ENCODE peak calls at places on chromosome 5, in five cellular contexts. P is cardiac muscle cell; Y is CD4-positive, CD25-positive, alpha-beta regulatory T cell; Q is CD4-positive, alpha-beta memory T cell; H is OCI-LY7. C is an unnamed sample. For H3K9me3, the result is how much of the 10 kb centered on the place peaks cover.

GRCh38 chr5:113371788-113372196 is 63.0 kb downstream of the TSSK1B start:
- DNase-seq in H (no peak), Q (no peak), P (peak), Y (no peak), C (no peak)

GRCh38 chr5:343461-344401 is 22.2 kb downstream of the AHRR start:
- DNase-seq in Q (peak), Y (peak), H (no peak), P (peak), C (no peak)

GRCh38 chr5:151155149-151155776 is 2.3 kb downstream of the ANXA6 start:
- DNase-seq in H (peak), Y (peak), Q (peak), P (peak), C (no peak)

GRCh38 chr5:148790545-148791333 is 35.7 kb upstream of the ADRB2 start:
- DNase-seq in Q (no peak), P (no peak), Y (no peak), H (no peak), C (no peak)

GRCh38 chr5:145965804-145966203 is 29.4 kb downstream of the SH3RF2 start:
- DNase-seq in P (peak), Q (no peak), H (no peak), Y (no peak), C (no peak)

GRCh38 chr5:60483046-60483445 is 216.9 kb downstream of the DEPDC1B start:
- DNase-seq in Q (no peak), H (no peak), Y (no peak), P (no peak), C (no peak)

GRCh38 chr5:56588636-56589485 is 226.5 kb upstream of the MAP3K1 start:
- DNase-seq in H (peak), Y (peak), P (no peak), Q (peak), C (no peak)

GRCh38 chr5:39138892-39139291 is 64.7 kb upstream of the RICTOR start:
- DNase-seq in H (no peak), Y (no peak), Q (no peak), P (peak), C (no peak)

GRCh38 chr5:74903165-74903787 is 37.1 kb upstream of the FAM169A start:
- DNase-seq in H (no peak), Y (peak), Q (no peak), P (no peak), C (peak)

GRCh38 chr5:76638466-76638865 is 15.3 kb upstream of the F2RL2 start:
- DNase-seq in Y (peak), H (no peak), P (no peak), Q (no peak), C (peak)

GRCh38 chr5:17252543-17252942 is 35.1 kb downstream of the BASP1 start:
- DNase-seq in P (no peak), H (no peak), Q (no peak), Y (no peak), C (no peak)

GRCh38 chr5:171961117-171961516 is 45.3 kb downstream of the FBXW11 start:
- DNase-seq in P (peak), Y (peak), H (no peak), Q (no peak), C (no peak)

GRCh38 chr5:146079695-146080361 is 25.5 kb downstream of the PLAC8L1 start:
- DNase-seq in Y (peak), P (peak), H (no peak), Q (no peak), C (no peak)

GRCh38 chr5:90783460-90784333 is 225.1 kb downstream of the ADGRV1 start:
- DNase-seq in Q (peak), P (peak), Y (peak), H (peak), C (peak)

GRCh38 chr5:373710-374602 is 52.4 kb downstream of the AHRR start:
- DNase-seq in H (no peak), P (peak), Q (peak), Y (peak), C (peak)

GRCh38 chr5:180873628-180874520 is 12.8 kb upstream of the ZFP62 start:
- DNase-seq in H (peak), P (peak), Q (peak), Y (peak), C (no peak)

GRCh38 chr5:1319436-1320343 is 24.8 kb upstream of the TERT start:
- DNase-seq in P (no peak), Q (peak), Y (no peak), H (no peak), C (no peak)

GRCh38 chr5:10555134-10555733 is 8.6 kb upstream of the ANKRD33B start:
- DNase-seq in H (no peak), Q (no peak), Y (no peak), P (no peak), C (peak)

GRCh38 chr5:158801286-158801685 is 298.4 kb downstream of the EBF1 start:
- DNase-seq in Y (no peak), Q (no peak), P (no peak), H (no peak), C (no peak)

GRCh38 chr5:80809451-80809850 is 150.7 kb upstream of the RASGRF2 start:
- DNase-seq in Y (no peak), H (no peak), Q (no peak), P (no peak), C (no peak)

GRCh38 chr5:35436441-35437057 is 181.1 kb upstream of the SPEF2 start:
- DNase-seq in H (peak), Y (peak), Q (no peak), P (peak), C (peak)

GRCh38 chr5:178252258-178252657 is 19.7 kb upstream of the PHYKPL start:
- DNase-seq in P (no peak), Y (no peak), Q (no peak), H (peak), C (no peak)

GRCh38 chr5:68331202-68332108 is 115.9 kb downstream of the PIK3R1 start:
- DNase-seq in P (peak), Y (no peak), Q (no peak), H (no peak), C (no peak)

GRCh38 chr5:61631438-61631941 is 299.4 kb downstream of the ZSWIM6 start:
- DNase-seq in Q (no peak), H (no peak), P (peak), Y (no peak), C (no peak)

GRCh38 chr5:95963650-95964410 is 2.2 kb upstream of the ELL2 start:
- DNase-seq in P (peak), Q (no peak), H (no peak), Y (no peak), C (no peak)

GRCh38 chr5:147509041-147509709 is 693 bp downstream of the DPYSL3 start:
- DNase-seq in P (peak), Y (no peak), Q (no peak), H (no peak), C (no peak)

GRCh38 chr5:73999306-73999705 is 373.3 kb downstream of the ARHGEF28 start:
- DNase-seq in H (no peak), P (no peak), Q (no peak), Y (no peak), C (no peak)

GRCh38 chr5:36877667-36878420 is 1.3 kb downstream of the NIPBL start:
- DNase-seq in Q (peak), H (peak), P (peak), Y (peak), C (no peak)

GRCh38 chr5:39505751-39506150 is 81.0 kb upstream of the DAB2 start:
- DNase-seq in Q (no peak), Y (no peak), H (no peak), P (no peak), C (no peak)

GRCh38 chr5:115544371-115545064 is at the start of gene FEM1C:
- DNase-seq in Y (peak), Q (peak), H (peak), P (peak), C (peak)

GRCh38 chr5:141392429-141393198 is at the start of gene PCDHGA8:
- DNase-seq in Y (no peak), H (peak), Q (no peak), P (no peak), C (no peak)
- H3K9me3 ChIP-seq in Y (under half), H (under half), Q (under half), P (under half), C (under half)

GRCh38 chr5:166926098-166926497 is 1365.3 kb upstream of the WWC1 start:
- DNase-seq in P (no peak), Q (no peak), Y (no peak), H (no peak), C (no peak)
- H3K4me3 ChIP-seq in P (no peak), Q (no peak), Y (no peak), H (no peak), C (no peak)

GRCh38 chr5:141269195-141269594 is 24.0 kb downstream of the PCDHB15 start:
- DNase-seq in Q (no peak), H (no peak), Y (no peak), P (no peak), C (no peak)

DNA sequence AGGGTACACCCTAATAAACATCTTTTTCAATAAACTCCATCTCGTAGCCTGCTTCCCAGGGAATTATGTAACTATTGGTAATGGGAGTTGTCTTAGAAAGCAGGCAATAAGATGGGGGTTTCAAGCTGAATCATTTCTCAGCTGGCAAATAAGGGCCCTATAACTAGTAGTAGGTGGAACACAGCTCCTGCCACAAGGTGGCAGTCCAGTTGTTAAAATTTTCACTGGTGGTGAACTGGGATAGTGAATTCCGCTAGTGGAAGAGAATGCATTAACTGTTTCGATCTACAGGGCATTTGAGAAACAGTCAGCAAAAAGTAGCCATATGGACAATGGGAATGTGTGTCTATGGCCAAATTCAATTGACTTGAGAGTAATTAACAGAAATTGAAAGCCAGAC is 27.7 kb downstream of the PCDHB15 start:
- DNase-seq in P (no peak), Y (no peak), Q (no peak), H (peak), C (peak)
- H3K9me3 ChIP-seq in P (under half), Y (half or more), Q (under half), H (under half), C (under half)

DNA sequence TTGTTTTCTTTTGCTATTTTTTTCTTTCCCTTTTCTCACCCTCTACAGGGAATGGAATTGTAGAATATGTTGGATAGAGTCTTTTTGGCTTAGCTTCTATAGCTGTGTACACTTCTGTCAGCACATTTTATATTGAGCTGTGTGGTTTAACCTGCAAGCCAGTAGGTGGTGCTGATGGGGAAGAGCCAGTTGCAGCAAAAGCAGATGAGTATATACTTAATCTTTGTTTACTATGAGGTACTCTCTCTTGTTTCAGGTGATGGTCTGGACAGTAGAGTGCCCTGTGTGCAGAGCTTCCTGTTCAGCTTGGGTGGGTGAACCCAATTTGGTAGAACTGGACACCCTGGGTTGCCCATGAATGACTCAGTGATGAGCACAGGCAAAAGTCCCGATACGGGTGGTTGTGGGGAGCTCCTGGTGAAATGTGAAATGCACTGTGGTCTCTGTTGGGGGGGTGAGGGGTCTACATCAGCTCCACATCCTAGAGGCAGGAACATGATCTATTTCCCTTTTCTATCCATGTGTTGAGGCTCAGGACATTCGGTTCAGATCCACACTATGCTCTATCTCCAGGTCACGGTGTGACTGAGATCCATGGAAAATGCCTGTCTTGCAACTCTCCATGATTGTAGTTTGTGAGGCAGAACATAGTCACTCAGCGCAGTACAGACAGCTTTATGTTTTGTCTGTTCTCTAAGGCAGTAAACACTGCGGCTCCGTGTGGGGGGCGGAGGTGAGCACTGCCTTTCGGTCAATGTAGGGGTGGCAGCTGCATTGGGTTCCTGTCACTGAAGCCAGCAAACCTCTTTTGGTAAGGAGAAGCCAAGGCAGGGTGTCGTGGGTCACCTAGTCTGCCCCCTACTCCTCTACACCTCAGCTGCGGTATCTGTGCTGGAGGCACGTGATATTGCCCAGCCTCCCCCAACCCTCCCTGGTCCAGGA is 353.2 kb downstream of the PRR16 start:
- DNase-seq in H (no peak), Y (no peak), P (peak), Q (no peak), C (peak)
- H3K4me3 ChIP-seq in H (no peak), Y (no peak), P (no peak), Q (no peak), C (no peak)

GRCh38 chr5:160240350-160240749 is 11.0 kb downstream of the FABP6 start:
- DNase-seq in H (no peak), P (no peak), Q (no peak), Y (no peak), C (no peak)

GRCh38 chr5:160250826-160251225 is 21.5 kb downstream of the FABP6 start:
- DNase-seq in Q (no peak), H (no peak), P (no peak), Y (no peak), C (no peak)

GRCh38 chr5:160242140-160242539 is 12.8 kb downstream of the FABP6 start:
- DNase-seq in Y (no peak), Q (no peak), P (no peak), H (no peak), C (no peak)

GRCh38 chr5:160250226-160250625 is 20.9 kb downstream of the FABP6 start:
- DNase-seq in H (no peak), Q (no peak), Y (no peak), P (no peak), C (no peak)

DNA sequence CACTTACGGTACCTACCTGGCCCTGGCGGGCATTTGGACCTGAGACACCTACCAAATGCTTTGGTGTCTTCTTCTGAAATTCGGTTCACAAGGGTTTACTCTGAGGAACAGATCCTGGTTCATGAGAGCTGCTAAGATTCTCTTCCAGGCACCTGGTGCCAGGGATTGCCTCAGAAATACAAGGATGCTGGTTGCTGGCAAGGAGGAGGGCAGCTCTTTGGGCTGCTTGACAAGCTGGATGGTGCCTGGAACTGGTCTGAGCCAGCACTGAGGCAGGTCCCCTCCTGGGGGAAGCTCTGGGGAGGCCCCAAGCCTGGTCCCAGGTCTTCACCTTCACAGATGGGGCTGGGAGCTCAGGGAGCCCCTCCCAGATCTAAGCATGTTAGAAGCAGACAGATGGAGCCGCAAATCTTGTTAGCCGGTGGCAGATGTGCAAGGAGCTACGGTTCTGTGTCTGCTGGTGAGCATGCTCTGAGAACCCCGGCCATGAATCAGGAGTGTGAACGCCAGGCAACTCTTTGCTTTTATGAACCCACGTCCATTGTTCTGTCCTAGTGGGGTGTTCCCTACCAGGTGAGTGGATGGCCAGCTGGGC is 16.3 kb downstream of the FABP6 start:
- DNase-seq in P (no peak), Y (no peak), H (no peak), Q (no peak), C (no peak)
- H3K9me3 ChIP-seq in P (under half), Y (under half), H (under half), Q (under half), C (under half)

GRCh38 chr5:176531902-176532493 is 5.2 kb downstream of the RNF44 start:
- DNase-seq in P (no peak), H (no peak), Y (no peak), Q (no peak), C (no peak)

GRCh38 chr5:176534640-176535039 is 2.6 kb downstream of the RNF44 start:
- DNase-seq in Y (peak), Q (peak), P (no peak), H (peak), C (no peak)

GRCh38 chr5:176532795-176533194 is 4.4 kb downstream of the RNF44 start:
- DNase-seq in P (no peak), H (no peak), Q (no peak), Y (no peak), C (no peak)

GRCh38 chr5:176533894-176534611 is 3.1 kb downstream of the RNF44 start:
- DNase-seq in Q (peak), Y (peak), H (peak), P (no peak), C (no peak)

DNA sequence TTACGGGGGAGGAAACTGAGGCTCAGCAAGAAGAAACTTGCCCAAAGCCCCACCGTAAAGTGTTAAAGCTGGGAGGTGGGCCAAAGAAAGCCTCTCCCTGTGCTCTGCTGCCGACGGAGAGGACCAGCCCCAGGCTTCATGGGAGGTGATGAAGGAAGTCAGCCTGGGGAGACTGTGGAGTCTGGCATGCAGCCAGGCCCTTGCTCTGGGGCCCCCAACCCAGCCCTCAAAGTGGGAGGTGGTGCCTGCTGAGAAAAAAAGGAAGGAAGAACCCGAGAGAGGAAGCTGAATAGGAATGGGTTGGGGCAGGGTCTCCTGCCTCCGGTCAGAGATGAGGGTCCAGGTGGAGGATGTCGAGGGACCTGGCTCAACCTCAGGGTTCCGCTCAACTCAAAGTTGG is 3.8 kb downstream of the RNF44 start:
- DNase-seq in Q (no peak), H (peak), P (no peak), Y (peak), C (no peak)
- H3K4me3 ChIP-seq in Q (peak), H (peak), P (no peak), Y (peak), C (no peak)

GRCh38 chr5:4038994-4039393 is 443.4 kb downstream of the IRX1 start:
- DNase-seq in H (no peak), Q (no peak), Y (no peak), P (no peak), C (no peak)
- H3K9me3 ChIP-seq in H (under half), Q (under half), Y (under half), P (under half), C (under half)

GRCh38 chr5:59356813-59357381 is 536.6 kb downstream of the PDE4D start:
- DNase-seq in P (peak), Q (no peak), Y (peak), H (no peak), C (no peak)

GRCh38 chr5:59358005-59358404 is 535.5 kb downstream of the PDE4D start:
- DNase-seq in H (no peak), Q (no peak), P (no peak), Y (no peak), C (no peak)

GRCh38 chr5:59357421-59357977 is 536.0 kb downstream of the PDE4D start:
- DNase-seq in H (no peak), Y (no peak), P (peak), Q (no peak), C (no peak)

GRCh38 chr5:59354274-59354673 is 539.3 kb downstream of the PDE4D start:
- DNase-seq in P (no peak), Q (no peak), Y (no peak), H (no peak), C (no peak)

DNA sequence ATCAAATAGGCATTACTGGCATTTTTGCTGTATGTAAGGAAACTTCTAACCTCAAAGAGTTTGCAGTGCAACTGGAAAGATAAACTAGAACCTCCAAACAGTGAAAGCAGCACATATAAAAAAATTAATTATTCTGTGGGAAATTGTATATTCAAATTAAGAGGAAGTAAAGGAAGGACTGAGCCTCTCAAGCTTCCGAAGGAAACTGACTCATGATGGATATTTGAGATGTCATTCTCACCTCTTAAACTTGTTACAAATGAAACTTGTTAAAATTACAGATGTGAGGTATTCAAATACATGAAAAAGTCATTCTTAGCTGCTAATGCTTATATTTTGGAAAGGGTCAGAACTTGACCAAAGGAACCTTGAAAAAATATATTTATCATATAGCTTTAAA is 538.7 kb downstream of the PDE4D start:
- DNase-seq in H (no peak), P (no peak), Y (no peak), Q (no peak), C (no peak)
- H3K4me3 ChIP-seq in H (no peak), P (peak), Y (no peak), Q (no peak), C (no peak)